ENCODE peak calls at places on chromosomes 11 and 22, in four cellular contexts. C is stimulated activated CD4-positive, alpha-beta T cell treated with anti-CD3 and anti-CD28 coated beads, Interleukin-12 subunit alpha, Interleukin-12 subunit beta, amount 100 ng/mL, for 4 hours; P is T-cell; Z is activated naive CD4-positive, alpha-beta T cell treated with Interleukin-2 at 50 U/mL for 16 hours. F is an unnamed sample.

GRCh38 chr22:24926849-24927579 is 19.5 kb downstream of the LHFPL7 start:
- DNase-seq in C (no peak), P (no peak), Z (no peak), F (no peak)

GRCh38 chr11:65918211-65919150 is at the start of gene C11orf68:
- DNase-seq in C (no peak), P (peak), Z (no peak), F (no peak)

GRCh38 chr22:46044718-46045458 is 67.9 kb upstream of the WNT7B start:
- DNase-seq in C (peak), P (no peak), Z (peak), F (no peak)

GRCh38 chr11:86473991-86474833 is 99.5 kb downstream of the CCDC81 start:
- DNase-seq in C (no peak), P (no peak), Z (no peak), F (no peak)

GRCh38 chr11:3631331-3631730 is 10.5 kb downstream of the ART5 start:
- DNase-seq in C (no peak), P (no peak), Z (no peak), F (no peak)

GRCh38 chr11:8266246-8267241 is 2.9 kb upstream of the LMO1 start:
- DNase-seq in C (no peak), P (no peak), Z (no peak), F (no peak)

GRCh38 chr22:42635531-42635930 is 4.9 kb downstream of the ATP5MGL start:
- DNase-seq in C (no peak), P (no peak), Z (no peak), F (no peak)

GRCh38 chr11:131685206-131685605 is 314.8 kb downstream of the NTM start:
- DNase-seq in C (no peak), P (no peak), Z (no peak), F (no peak)

GRCh38 chr22:36252754-36253522 is at the start of gene APOL1:
- DNase-seq in C (no peak), P (peak), Z (peak), F (peak)

GRCh38 chr11:34198523-34198922 is 93.1 kb downstream of the NAT10 start:
- DNase-seq in C (no peak), P (no peak), Z (no peak), F (peak)

GRCh38 chr22:46557736-46558480 is 20.5 kb upstream of the CELSR1 start:
- DNase-seq in C (no peak), P (no peak), Z (no peak), F (no peak)

F was measured in CD4-positive, CD25-positive, alpha-beta regulatory T cell.